ENCODE peak calls at places on chromosome 21, in ten cellular contexts. W is esophagus muscularis mucosa, Z is H1, F is transverse colon, C is Panc1, G is prostate gland, P is breast epithelium, B is stomach, V is HCT116, T is K562. A is an unnamed sample.

GRCh38 chr21:33975548-33976081 is 60.0 kb upstream of the ATP5PO start:
- DNase-seq in P (no peak), T (peak; percentile 71), G (no peak), Z (no peak), F (peak; percentile 25), W (no peak), B (no peak), V (no peak), C (no peak), A (no peak)

GRCh38 chr21:23986214-23986613 is 1621.1 kb downstream of the MRPL39 start:
- DNase-seq in B (no peak), C (no peak), V (no peak), T (no peak), P (no peak), W (no peak), Z (no peak), F (no peak), G (no peak), A (no peak)

GRCh38 chr21:43609501-43610340 is 49.6 kb downstream of the HSF2BP start:
- DNase-seq in C (no peak), P (peak; percentile 80), G (peak; percentile 87), V (no peak), F (peak; percentile 71), Z (no peak), B (peak; percentile 84), W (no peak), T (peak; percentile 35), A (peak; percentile 90)

GRCh38 chr21:16741228-16741665 is 771.6 kb upstream of the CXADR start:
- DNase-seq in F (no peak), P (no peak), Z (no peak), V (no peak), B (no peak), C (no peak), W (no peak), G (no peak), T (no peak), A (no peak)

GRCh38 chr21:15051652-15052554 is 12.9 kb downstream of the NRIP1 start:
- DNase-seq in P (no peak), C (no peak), V (no peak), W (no peak), F (peak; percentile 28), B (no peak), G (no peak), Z (no peak), T (peak; percentile 25), A (no peak)

GRCh38 chr21:32140212-32141008 is 138.4 kb downstream of the MIS18A start:
- DNase-seq in W (peak; percentile 70), T (no peak), P (no peak), V (no peak), B (no peak), F (no peak), C (no peak), G (no peak), Z (no peak), A (no peak)

GRCh38 chr21:39319251-39319756 is 5.9 kb upstream of the BRWD1 start:
- DNase-seq in T (no peak), V (no peak), C (no peak), F (no peak), B (no peak), Z (no peak), W (peak; percentile 92), P (no peak), G (no peak), A (no peak)

GRCh38 chr21:42221581-42222345 is 2.8 kb downstream of the ABCG1 start:
- DNase-seq in B (peak; percentile 23), V (no peak), C (no peak), G (no peak), P (no peak), Z (no peak), W (no peak), T (no peak), F (no peak), A (no peak)

GRCh38 chr21:46561448-46562095 is 43.3 kb downstream of the S100B start:
- DNase-seq in G (no peak), B (no peak), F (no peak), Z (no peak), C (no peak), P (no peak), T (no peak), W (peak; percentile 85), V (no peak), A (no peak)

GRCh38 chr21:38768385-38769071 is 37.2 kb upstream of the ETS2 start:
- DNase-seq in Z (no peak), W (no peak), G (no peak), V (no peak), C (peak; percentile 83), P (no peak), F (no peak), B (no peak), T (no peak), A (no peak)

GRCh38 chr21:42847726-42848125 is 31.6 kb downstream of the WDR4 start:
- DNase-seq in P (no peak), C (no peak), G (no peak), V (no peak), B (no peak), W (no peak), F (no peak), Z (no peak), T (no peak), A (no peak)

DNA sequence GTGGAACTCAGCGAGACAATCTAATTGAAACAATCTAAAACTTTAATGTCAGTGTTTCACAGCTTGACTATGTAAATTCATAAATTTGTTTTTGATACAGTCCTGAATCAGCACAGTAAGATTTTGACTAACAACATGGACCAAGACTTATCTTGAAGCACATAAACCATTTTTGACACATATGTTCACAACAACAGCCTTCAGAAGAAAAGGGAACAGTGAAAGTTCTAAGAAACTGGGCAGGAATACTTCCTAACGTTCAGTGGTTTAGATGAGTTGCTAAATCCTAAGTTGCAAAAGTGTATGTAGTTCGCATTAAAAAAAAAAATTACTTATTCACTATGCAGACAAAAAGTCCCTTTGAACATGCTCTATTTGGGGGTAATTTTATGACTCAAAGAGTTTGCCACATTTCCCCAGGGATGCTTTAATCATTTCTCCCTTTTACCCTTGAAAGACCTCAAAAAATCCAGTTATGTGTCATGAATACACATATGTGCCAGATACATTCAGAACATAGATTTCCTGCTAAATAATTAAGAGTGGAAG is 120.2 kb downstream of the MRPL39 start:
- DNase-seq in V (no peak), G (no peak), C (no peak), W (no peak), Z (no peak), P (no peak), F (no peak), T (no peak), B (no peak), A (peak; percentile 51)
- TF ChIP-seq POLR2AphosphoS5 in V (no peak), G (no peak), C (no peak), W (no peak), Z (no peak), P (no peak), F (no peak), T (no peak), B (no peak), A (no peak)

GRCh38 chr21:45376459-45377324 is 28.3 kb upstream of the COL18A1 start:
- DNase-seq in B (no peak), C (no peak), F (no peak), T (no peak), G (no peak), V (no peak), Z (no peak), P (peak; percentile 34), W (no peak), A (no peak)

GRCh38 chr21:45377866-45378257 is 27.1 kb upstream of the COL18A1 start:
- DNase-seq in V (no peak), F (no peak), C (no peak), P (peak; percentile 17), W (no peak), B (no peak), T (no peak), Z (no peak), G (no peak), A (no peak)

GRCh38 chr21:45379171-45379900 is 25.6 kb upstream of the COL18A1 start:
- DNase-seq in C (no peak), V (no peak), F (no peak), P (peak; percentile 47), T (no peak), W (no peak), Z (no peak), B (no peak), G (no peak), A (no peak)

GRCh38 chr21:45378258-45378966 is 26.6 kb upstream of the COL18A1 start:
- DNase-seq in G (no peak), Z (peak; percentile 57), W (no peak), V (no peak), F (no peak), C (no peak), T (no peak), B (no peak), P (peak; percentile 40), A (no peak)

GRCh38 chr21:45377325-45377709 is 27.6 kb upstream of the COL18A1 start:
- DNase-seq in V (no peak), B (no peak), W (no peak), T (no peak), C (no peak), P (no peak), F (no peak), Z (no peak), G (no peak), A (no peak)
- H3K4me3 ChIP-seq in V (no peak overlapping the region), B (no peak overlapping the region), W (no peak overlapping the region), T (no peak overlapping the region), C (no peak overlapping the region), P (no peak overlapping the region), F (no peak overlapping the region), Z (no peak overlapping the region), G (no peak overlapping the region), A (no peak overlapping the region)

GRCh38 chr21:26842300-26842699 is 2.9 kb downstream of the ADAMTS1 start:
- DNase-seq in Z (no peak), B (no peak), G (no peak), T (no peak), W (no peak), V (no peak), F (no peak), C (no peak), P (no peak), A (no peak)

GRCh38 chr21:26844258-26845065 is 747 bp downstream of the ADAMTS1 start:
- DNase-seq in G (peak; percentile 26), B (no peak), T (no peak), V (no peak), C (no peak), F (no peak), W (no peak), P (no peak), Z (no peak), A (no peak)

GRCh38 chr21:26843912-26844257 is 1.3 kb downstream of the ADAMTS1 start:
- DNase-seq in F (no peak), T (no peak), P (no peak), B (no peak), C (no peak), G (no peak), W (no peak), V (no peak), Z (no peak), A (no peak)

GRCh38 chr21:26845066-26845749 is at the start of gene ADAMTS1:
- DNase-seq in V (no peak), Z (peak; percentile 68), C (no peak), B (peak; percentile 71), T (no peak), G (peak; percentile 68), F (peak; percentile 76), P (peak; percentile 87), W (peak; percentile 98), A (no peak)

GRCh38 chr21:26842976-26843911 is 2.0 kb downstream of the ADAMTS1 start:
- DNase-seq in C (peak; percentile 75), W (peak; percentile 98), B (peak; percentile 87), P (peak; percentile 80), G (peak; percentile 85), T (no peak), F (peak; percentile 87), Z (no peak), V (no peak), A (no peak)
- TF ChIP-seq POLR2AphosphoS5 in C (no peak), W (peak; percentile 91), B (peak; percentile 80), P (peak; percentile 23), G (peak; percentile 73), T (no peak), F (peak; percentile 51), Z (peak; percentile 91), V (no peak), A (peak; percentile 73)

GRCh38 chr21:45253180-45253579 is 34.5 kb downstream of the POFUT2 start:
- DNase-seq in G (no peak), Z (no peak), B (no peak), P (no peak), V (no peak), C (no peak), F (no peak), T (no peak), W (peak; percentile 81), A (no peak)
- H3K4me3 ChIP-seq in G (no peak overlapping the region), Z (no peak overlapping the region), B (no peak overlapping the region), P (no peak overlapping the region), V (no peak overlapping the region), C (no peak overlapping the region), F (no peak overlapping the region), T (no peak overlapping the region), W (no peak overlapping the region), A (no peak overlapping the region)

A was measured in SK-N-MC.